ENCODE peak calls at places on chromosomes 2 and 18, in five cellular contexts. I, Y, S, W and R are unnamed samples.

GRCh38 chr18:3294435-3295080 is 32.6 kb downstream of the MYL12B start:
- DNase-seq in I (no peak), Y (no peak), S (no peak), W (no peak), R (no peak)

GRCh38 chr2:172674034-172674967 is 61.3 kb upstream of the RAPGEF4 start:
- DNase-seq in I (no peak), Y (no peak), S (peak; percentile 47), W (peak; percentile 13), R (no peak)

GRCh38 chr2:102520009-102520408 is 47.0 kb downstream of the SLC9A4 start:
- DNase-seq in I (peak; percentile 56), Y (no peak), S (no peak), W (peak; percentile 18), R (peak; percentile 61)

GRCh38 chr2:141496805-141497204 is 634.0 kb downstream of the LRP1B start:
- DNase-seq in I (no peak), Y (no peak), S (no peak), W (no peak), R (no peak)

GRCh38 chr2:128440087-128440665 is 121.5 kb upstream of the HS6ST1 start:
- DNase-seq in I (no peak), Y (no peak), S (no peak), W (no peak), R (no peak)

GRCh38 chr2:37148325-37148724 is 8.5 kb downstream of the EIF2AK2 start:
- DNase-seq in I (no peak), Y (no peak), S (no peak), W (no peak), R (no peak)

GRCh38 chr2:74887445-74887951 is 53.6 kb downstream of the HK2 start:
- DNase-seq in I (no peak), Y (no peak), S (no peak), W (no peak), R (no peak)

GRCh38 chr2:237732790-237733349 is 65.7 kb upstream of the RBM44 start:
- DNase-seq in I (no peak), Y (no peak), S (no peak), W (no peak), R (no peak)

GRCh38 chr2:151205601-151206000 is 56.1 kb downstream of the RBM43 start:
- DNase-seq in I (no peak), Y (no peak), S (no peak), W (no peak), R (no peak)

GRCh38 chr2:56741601-56742102 is 557.9 kb downstream of the CCDC85A start:
- DNase-seq in I (peak; percentile 18), Y (no peak), S (no peak), W (peak; percentile 11), R (no peak)

GRCh38 chr2:230592775-230593174 is 119.9 kb upstream of the CAB39 start:
- DNase-seq in I (no peak), Y (no peak), S (no peak), W (no peak), R (no peak)

GRCh38 chr2:65020943-65021528 is 31.8 kb downstream of the SLC1A4 start:
- DNase-seq in I (no peak), Y (no peak), S (no peak), W (no peak), R (no peak)

GRCh38 chr2:65022189-65022588 is 33.0 kb downstream of the SLC1A4 start:
- DNase-seq in I (no peak), Y (no peak), S (no peak), W (no peak), R (no peak)

GRCh38 chr2:65023742-65024141 is 32.5 kb upstream of the CEP68 start:
- DNase-seq in I (no peak), Y (no peak), S (no peak), W (no peak), R (no peak)

GRCh38 chr2:65019675-65020195 is 30.5 kb downstream of the SLC1A4 start:
- DNase-seq in I (no peak), Y (no peak), S (no peak), W (no peak), R (no peak)

DNA sequence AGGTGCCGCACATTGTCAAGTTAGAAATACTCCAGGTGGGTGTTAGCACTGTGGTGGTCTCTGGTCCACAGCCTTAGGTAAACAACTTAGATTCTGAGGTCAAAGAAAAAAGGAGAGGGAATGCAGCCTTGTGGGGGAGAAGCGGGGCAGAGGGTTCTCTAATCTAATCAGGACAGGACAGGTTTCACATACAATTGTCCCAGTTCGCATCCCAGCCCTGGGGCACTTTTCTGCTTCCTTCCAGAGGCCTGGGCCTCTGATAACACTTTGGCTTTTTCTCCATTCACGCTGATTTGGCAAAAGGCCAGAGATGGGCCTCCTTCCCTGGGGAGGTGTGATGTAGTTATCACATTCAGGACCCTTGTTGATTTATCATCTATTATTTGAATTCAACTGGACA is 32.5 kb downstream of the SLC1A4 start:
- DNase-seq in I (no peak), Y (no peak), S (no peak), W (no peak), R (no peak)
- TF ChIP-seq SUZ12 in I (no peak), Y (no peak), S (no peak), W (no peak), R (no peak)

DNA sequence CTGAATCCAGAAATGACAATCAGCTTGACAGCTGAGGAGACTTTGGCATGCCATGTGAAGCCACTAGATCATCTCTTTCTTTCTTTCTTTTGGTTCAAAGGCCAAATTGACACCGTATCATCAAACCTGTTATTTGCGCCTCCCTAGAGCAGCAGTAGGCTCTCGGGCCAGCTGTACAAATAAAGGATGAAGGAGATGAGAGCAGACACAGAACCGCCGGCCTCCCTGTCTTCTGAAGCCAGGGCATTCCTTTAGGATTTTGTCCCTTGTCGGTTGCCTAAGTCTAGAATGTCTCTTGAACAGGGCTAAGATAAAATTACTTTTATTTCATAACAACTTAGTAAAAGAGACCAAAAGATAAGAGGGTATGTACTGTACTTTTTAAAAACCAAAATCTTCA is 36.8 kb downstream of the COL4A4 start:
- DNase-seq in I (no peak), Y (no peak), S (no peak), W (no peak), R (no peak)
- TF ChIP-seq SUZ12 in I (no peak), Y (no peak), S (no peak), W (no peak), R (no peak)

DNA sequence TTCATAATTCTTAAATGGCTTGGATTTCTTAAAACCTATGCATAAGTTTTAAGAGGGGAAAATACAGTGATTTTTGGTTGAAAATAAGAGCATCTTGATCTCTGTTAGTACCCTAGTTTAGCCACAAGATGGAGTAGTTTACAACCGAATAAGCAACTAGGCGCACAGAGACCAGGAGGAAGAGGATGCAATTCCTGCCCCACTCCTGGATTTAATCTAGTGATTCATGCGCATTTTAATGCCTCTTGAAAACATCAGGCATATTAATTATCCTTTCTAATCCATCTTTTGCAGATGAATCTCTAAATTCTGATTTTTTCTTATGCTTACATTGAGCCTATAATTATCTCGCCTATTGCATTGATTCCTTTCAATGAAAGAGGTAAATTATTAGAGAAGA is 76.7 kb downstream of the MRPS9 start:
- DNase-seq in I (peak; percentile 70), Y (no peak), S (no peak), W (no peak), R (peak; percentile 61)
- TF ChIP-seq SUZ12 in I (no peak), Y (no peak), S (no peak), W (no peak), R (no peak)

DNA sequence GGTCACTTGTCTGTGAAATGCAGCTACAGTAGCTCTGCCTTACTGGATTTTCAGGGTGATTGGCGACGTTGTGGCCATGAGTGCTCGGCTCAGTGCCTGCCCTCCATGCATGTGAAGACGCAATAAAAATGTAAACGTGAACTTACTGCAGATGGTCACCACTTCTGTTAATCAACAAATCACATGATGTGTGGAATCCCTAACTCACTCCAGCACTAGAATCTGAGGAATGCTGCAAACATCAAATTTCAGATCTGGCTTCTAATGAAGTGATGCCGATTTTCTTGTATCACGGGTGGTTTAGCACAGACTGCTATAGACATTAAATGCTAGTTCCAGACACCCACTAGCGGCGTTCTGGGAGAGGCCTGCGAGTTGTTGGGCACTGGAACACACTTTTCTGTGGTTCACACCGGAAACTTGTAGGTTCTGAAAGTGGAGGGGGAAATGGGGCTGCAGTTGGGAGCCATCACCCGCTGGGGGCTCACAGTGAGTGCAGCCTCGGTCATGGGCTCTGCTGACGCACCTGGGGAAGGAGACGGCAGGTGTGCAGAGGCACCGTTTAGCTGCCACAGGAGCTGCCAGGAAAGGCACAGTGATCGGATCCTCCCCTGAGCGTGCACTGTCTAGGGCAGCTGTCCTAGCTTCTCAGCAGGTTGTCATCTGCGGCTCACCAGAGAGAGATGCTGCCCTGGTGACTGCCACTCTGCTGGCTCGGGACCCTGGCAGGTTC is 6.6 kb downstream of the CNDP1 start:
- DNase-seq in I (no peak), Y (no peak), S (no peak), W (no peak), R (no peak)
- TF ChIP-seq SUZ12 in I (no peak), Y (no peak), S (no peak), W (no peak), R (no peak)